ENCODE peak calls at places on chromosomes 11 and 22, in five cellular contexts. E, L, M, X and Y are unnamed samples. For H3K27me3, the result is how much of the 10 kb centered on the place peaks cover.

GRCh38 chr11:120121336-120121735 is 16.6 kb downstream of the TRIM29 start:
- DNase-seq in M (no peak), L (no peak), X (no peak), E (no peak), Y (no peak)

GRCh38 chr22:46070722-46071450 is 79.4 kb upstream of the PPARA start:
- DNase-seq in M (peak), X (peak), L (peak), E (peak), Y (peak)

GRCh38 chr11:12237381-12237784 is 127.0 kb downstream of the MICAL2 start:
- DNase-seq in E (no peak), M (no peak), X (no peak), L (no peak), Y (no peak)

GRCh38 chr22:20585640-20586402 is 78.4 kb downstream of the MED15 start:
- DNase-seq in L (no peak), E (no peak), X (no peak), M (no peak), Y (no peak)

GRCh38 chr11:59891781-59892181 is 13.2 kb downstream of the OOSP3 start:
- DNase-seq in X (no peak), L (peak), E (peak), M (no peak), Y (peak)

GRCh38 chr11:106464728-106465127 is 387.3 kb downstream of the AASDHPPT start:
- DNase-seq in M (no peak), E (no peak), L (no peak), X (no peak), Y (no peak)

GRCh38 chr11:19800162-19800561 is 87.5 kb downstream of the NAV2 start:
- DNase-seq in X (no peak), M (no peak), L (no peak), E (no peak), Y (no peak)

GRCh38 chr11:118015385-118015841 is 29.2 kb downstream of the IL10RA start:
- DNase-seq in L (no peak), X (no peak), E (no peak), M (no peak), Y (no peak)

GRCh38 chr22:38569181-38569971 is 607 bp downstream of the DMC1 start:
- DNase-seq in E (peak), L (no peak), X (no peak), M (peak), Y (no peak)

GRCh38 chr11:14075679-14076078 is 113.2 kb downstream of the SPON1 start:
- DNase-seq in X (no peak), M (no peak), L (no peak), E (no peak), Y (no peak)

GRCh38 chr11:86637976-86638375 is 34.4 kb downstream of the ME3 start:
- DNase-seq in L (no peak), M (no peak), X (no peak), E (no peak), Y (no peak)

DNA sequence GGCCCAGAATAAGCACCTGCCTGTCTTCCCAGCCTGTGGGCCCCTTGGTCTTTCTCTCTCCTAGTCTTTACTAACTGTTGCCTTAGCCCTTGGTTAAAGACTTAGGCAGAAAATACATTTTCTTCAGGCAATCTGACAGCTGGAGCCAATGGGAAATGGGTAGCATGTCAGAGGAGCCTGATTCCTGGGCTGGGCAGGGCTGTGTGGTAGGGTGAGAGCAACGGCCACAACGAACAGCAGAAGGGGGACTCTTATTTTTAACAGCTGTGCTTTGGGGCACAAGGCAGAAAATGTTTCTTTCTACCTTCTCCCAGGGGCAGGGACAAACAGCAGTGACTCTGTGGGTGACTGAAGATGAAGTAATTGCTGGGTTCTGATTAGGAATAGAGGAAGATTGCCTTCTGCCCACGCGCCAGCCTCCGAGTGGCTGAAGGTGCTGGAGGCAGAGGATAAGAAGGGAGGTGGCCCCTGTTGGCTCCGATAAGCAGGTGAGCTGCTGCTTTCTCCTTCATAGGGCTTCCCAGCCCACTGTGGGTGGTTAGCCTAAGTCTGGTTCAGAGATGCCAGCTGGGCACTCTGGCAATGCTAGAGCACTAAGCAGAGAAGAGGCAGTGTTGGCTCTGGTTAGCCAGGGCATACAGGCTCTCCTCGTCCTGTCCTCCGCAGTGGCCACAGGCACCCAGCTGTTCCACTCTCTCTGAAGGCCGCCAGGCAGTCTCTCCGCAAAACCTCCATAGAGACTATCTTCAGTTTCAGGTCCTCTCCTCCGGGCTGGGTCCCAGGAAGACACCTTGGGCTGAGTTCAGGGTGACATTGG is 1.5 kb downstream of the YPEL4 start:
- DNase-seq in E (no peak), X (no peak), L (no peak), M (no peak), Y (peak)
- H3K27me3 ChIP-seq in E (under half), X (under half), L (under half), M (under half), Y (under half)

GRCh38 chr11:40316171-40316570 is 1143.3 kb downstream of the LRRC4C start:
- DNase-seq in X (no peak), L (no peak), E (no peak), M (no peak), Y (no peak)

DNA sequence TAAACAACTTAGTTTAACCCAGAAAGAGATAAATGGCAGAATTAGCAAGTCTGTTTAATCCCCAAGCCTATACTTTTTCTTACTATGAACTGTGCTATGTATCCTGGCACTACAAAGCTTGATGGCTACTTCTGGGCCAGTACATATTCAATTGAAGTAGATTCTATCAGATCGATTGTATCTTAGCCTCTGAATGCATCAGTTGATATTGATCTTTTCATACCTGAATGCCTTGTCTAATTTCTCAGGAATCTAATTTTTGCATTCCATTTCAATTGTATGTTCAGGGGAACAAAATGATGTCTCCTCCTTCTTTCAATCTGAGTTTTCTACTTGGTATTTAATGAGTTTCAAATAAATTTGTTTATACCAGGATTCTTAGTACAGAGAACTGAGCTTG is 1137.9 kb downstream of the LRRC4C start:
- DNase-seq in L (no peak), M (no peak), X (no peak), E (no peak), Y (no peak)
- H3K27ac ChIP-seq in L (no peak), M (no peak), X (no peak), E (no peak), Y (no peak)

DNA sequence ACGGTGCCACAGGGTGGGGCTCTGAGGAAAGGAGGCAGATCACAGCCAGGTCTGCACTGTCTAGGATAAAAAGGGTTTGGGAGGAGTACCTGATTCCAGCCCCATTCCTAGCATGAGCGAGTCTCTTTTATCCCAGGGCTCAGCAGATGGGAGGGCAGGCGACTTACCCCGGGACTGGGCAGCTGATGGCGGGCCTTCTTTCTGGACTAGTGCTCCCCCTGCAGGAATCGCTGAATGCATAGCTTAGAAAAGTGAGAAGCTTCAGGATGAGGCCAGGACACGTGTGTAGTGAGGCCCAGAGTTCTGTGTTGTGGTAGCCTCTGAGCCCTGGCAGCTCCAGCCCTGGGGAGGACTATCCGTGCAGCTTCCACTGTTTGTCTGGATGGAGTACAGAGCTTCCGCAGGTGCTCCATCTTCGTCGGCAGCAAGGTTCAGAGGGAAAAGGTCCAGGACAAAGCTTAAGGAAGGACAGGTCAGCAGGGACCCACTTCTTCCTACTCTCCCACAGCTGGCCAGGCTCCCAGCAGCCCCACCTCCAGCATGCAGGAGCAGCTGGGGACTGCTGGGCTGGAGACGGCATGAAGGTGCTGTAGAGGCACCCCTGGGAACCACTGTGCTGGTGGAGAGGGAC is 30.4 kb downstream of the COMMD9 start:
- DNase-seq in M (peak), X (peak), L (peak), E (peak), Y (peak)
- H3K4me3 ChIP-seq in M (no peak), X (no peak), L (no peak), E (no peak), Y (no peak)

GRCh38 chr11:107591446-107592236 is 694 bp downstream of the ELMOD1 start:
- DNase-seq in X (no peak), E (peak), L (peak), M (no peak), Y (peak)
- H3K27me3 ChIP-seq in X (half or more), E (under half), L (half or more), M (under half), Y (under half)

GRCh38 chr11:68044145-68044813 is 5.5 kb downstream of the TCIRG1 start:
- DNase-seq in X (no peak), E (no peak), M (no peak), L (no peak), Y (no peak)

GRCh38 chr11:68043029-68043348 is 4.2 kb downstream of the TCIRG1 start:
- DNase-seq in E (no peak), M (no peak), X (no peak), L (no peak), Y (peak)

GRCh38 chr11:68043349-68044144 is 4.7 kb downstream of the TCIRG1 start:
- DNase-seq in M (peak), L (no peak), X (no peak), E (no peak), Y (peak)

GRCh38 chr11:68045900-68046299 is 7.1 kb downstream of the TCIRG1 start:
- DNase-seq in M (no peak), E (no peak), L (no peak), X (no peak), Y (no peak)

GRCh38 chr11:68044898-68045351 is 6.1 kb downstream of the TCIRG1 start:
- DNase-seq in X (no peak), M (no peak), L (no peak), E (no peak), Y (no peak)
- H3K27ac ChIP-seq in X (no peak), M (no peak), L (no peak), E (no peak), Y (no peak)

GRCh38 chr11:2305140-2305861 is 3.5 kb downstream of the TSPAN32 start:
- DNase-seq in X (peak), E (peak), L (peak), M (peak), Y (peak)
- H3K4me3 ChIP-seq in X (no peak), E (no peak), L (no peak), M (no peak), Y (no peak)

GRCh38 chr22:25420925-25421904 is 143.3 kb upstream of the GRK3 start:
- DNase-seq in E (peak), M (no peak), L (peak), X (no peak), Y (no peak)

GRCh38 chr22:25413620-25414019 is 150.9 kb upstream of the GRK3 start:
- DNase-seq in E (no peak), L (no peak), M (no peak), X (no peak), Y (no peak)

GRCh38 chr22:25419247-25420113 is 145.0 kb upstream of the GRK3 start:
- DNase-seq in L (no peak), M (no peak), X (no peak), E (peak), Y (no peak)

GRCh38 chr22:25420471-25420924 is 144.0 kb upstream of the GRK3 start:
- DNase-seq in X (no peak), M (no peak), E (no peak), L (no peak), Y (no peak)

GRCh38 chr22:25417792-25418191 is 146.7 kb upstream of the GRK3 start:
- DNase-seq in M (no peak), X (no peak), E (no peak), L (no peak), Y (no peak)
- H3K27me3 ChIP-seq in M (under half), X (half or more), E (under half), L (half or more), Y (under half)

GRCh38 chr11:69433741-69434140 is 47.7 kb upstream of the LINC01488 start:
- DNase-seq in X (no peak), E (peak), L (no peak), M (no peak), Y (no peak)

GRCh38 chr11:69431893-69432738 is 49.3 kb upstream of the LINC01488 start:
- DNase-seq in E (peak), L (no peak), X (no peak), M (no peak), Y (peak)

GRCh38 chr11:69436041-69436982 is 45.2 kb upstream of the LINC01488 start:
- DNase-seq in L (no peak), M (no peak), X (no peak), E (no peak), Y (no peak)

GRCh38 chr11:69435161-69435990 is 46.1 kb upstream of the LINC01488 start:
- DNase-seq in L (peak), E (no peak), X (no peak), M (no peak), Y (peak)

DNA sequence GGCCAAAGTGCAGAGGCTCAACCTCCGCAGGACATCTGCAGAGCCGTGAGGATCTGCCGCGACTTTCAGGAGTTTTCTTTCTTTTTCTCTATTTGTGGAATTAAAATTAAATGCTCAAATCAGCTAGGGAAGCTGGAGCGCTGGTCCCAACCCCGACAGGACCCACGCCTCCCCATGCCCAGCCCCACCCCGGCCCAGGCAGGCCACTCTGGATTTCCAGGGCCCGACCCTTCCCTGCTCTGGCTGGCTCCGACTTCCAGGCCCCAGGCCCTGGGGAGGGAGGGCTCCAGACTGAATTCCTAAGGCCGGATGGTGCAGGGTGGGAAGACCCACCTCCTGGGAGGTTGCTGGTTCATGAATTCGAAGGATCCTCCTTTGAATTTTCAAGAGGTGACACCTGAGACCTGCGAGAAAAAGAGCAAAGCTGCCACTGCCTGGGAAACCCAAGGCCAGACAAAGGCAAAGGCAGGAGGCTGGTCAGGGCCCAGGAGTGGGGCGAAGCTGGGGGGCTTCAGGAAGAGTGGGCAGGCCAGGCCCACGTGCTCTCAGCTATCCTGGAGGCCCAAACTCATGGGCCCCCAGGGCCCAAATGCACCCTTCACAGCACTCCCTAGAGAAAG is 47.0 kb upstream of the LINC01488 start:
- DNase-seq in M (no peak), X (no peak), L (peak), E (peak), Y (no peak)
- H3K27ac ChIP-seq in M (no peak), X (no peak), L (no peak), E (no peak), Y (peak)

GRCh38 chr11:66979336-66979980 is 4.4 kb downstream of the C11orf86 start:
- DNase-seq in L (no peak), X (no peak), E (no peak), M (no peak), Y (no peak)
- H3K4me3 ChIP-seq in L (no peak), X (no peak), E (no peak), M (no peak), Y (no peak)

GRCh38 chr11:125271436-125272064 is 107.0 kb downstream of the PKNOX2 start:
- DNase-seq in E (no peak), M (no peak), L (no peak), X (no peak), Y (no peak)

GRCh38 chr11:125274309-125274708 is 109.8 kb downstream of the PKNOX2 start:
- DNase-seq in L (no peak), E (no peak), M (no peak), X (no peak), Y (no peak)

GRCh38 chr11:125272092-125272491 is 107.5 kb downstream of the PKNOX2 start:
- DNase-seq in L (no peak), X (no peak), M (no peak), E (no peak), Y (no peak)

GRCh38 chr11:125273519-125274000 is 109.0 kb downstream of the PKNOX2 start:
- DNase-seq in E (no peak), M (no peak), L (no peak), X (no peak), Y (no peak)

DNA sequence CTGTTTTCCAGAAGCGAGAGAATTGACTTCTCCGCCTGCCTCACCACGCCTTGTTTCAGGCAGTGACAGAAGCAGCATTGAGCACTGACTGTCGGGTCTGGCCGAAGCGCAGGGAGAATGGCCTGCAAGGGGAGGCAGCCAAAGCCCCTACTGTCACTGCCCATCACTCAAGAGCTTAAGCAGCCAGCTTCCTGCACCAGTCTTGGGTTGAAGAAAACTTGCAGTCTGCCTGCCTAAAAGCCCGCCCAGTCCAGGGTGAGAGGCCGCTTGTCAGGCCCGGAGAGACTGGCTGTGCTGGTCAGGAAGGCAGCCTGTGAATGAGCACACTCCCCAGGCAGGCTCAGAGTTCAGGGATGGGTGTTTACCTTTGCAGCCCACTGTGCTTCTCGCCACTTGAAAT is 108.3 kb downstream of the PKNOX2 start:
- DNase-seq in L (peak), E (no peak), M (no peak), X (no peak), Y (no peak)
- H3K27me3 ChIP-seq in L (under half), E (under half), M (under half), X (under half), Y (under half)